ENCODE peak calls at places on chromosome 17, in nine cellular contexts. K, J, X, D, C, F, R, T and M are unnamed samples.

GRCh38 chr17:43389022-43389947 is 9.5 kb upstream of the ARL4D start:
- DNase-seq in K (peak), J (peak), X (peak), D (peak), C (peak), F (peak), R (peak), T (peak), M (peak)

GRCh38 chr17:81640011-81640410 is 3.0 kb downstream of the TSPAN10 start:
- DNase-seq in K (no peak), J (no peak), X (no peak), D (no peak), C (no peak), F (no peak), R (no peak), T (no peak), M (no peak)

GRCh38 chr17:21377821-21378396 is 1.8 kb downstream of the KCNJ12 start:
- DNase-seq in K (no peak), J (no peak), X (no peak), D (peak), C (no peak), F (no peak), R (no peak), T (no peak), M (no peak)

GRCh38 chr17:40329981-40330794 is 21.2 kb downstream of the RARA start:
- DNase-seq in K (no peak), J (peak), X (no peak), D (no peak), C (no peak), F (no peak), R (peak), T (no peak), M (peak)

GRCh38 chr17:65942592-65942991 is 249.3 kb downstream of the CEP112 start:
- DNase-seq in K (no peak), J (no peak), X (no peak), D (no peak), C (no peak), F (no peak), R (no peak), T (no peak), M (no peak)

GRCh38 chr17:71855000-71855399 is 265.8 kb upstream of the SOX9 start:
- DNase-seq in K (no peak), J (no peak), X (no peak), D (no peak), C (no peak), F (no peak), R (no peak), T (no peak), M (no peak)

GRCh38 chr17:81193051-81193410 is 27.0 kb upstream of the AATK start:
- DNase-seq in K (peak), J (no peak), X (no peak), D (no peak), C (no peak), F (no peak), R (no peak), T (no peak), M (no peak)

GRCh38 chr17:79413591-79413990 is 197.3 kb downstream of the RBFOX3 start:
- DNase-seq in K (no peak), J (no peak), X (no peak), D (no peak), C (no peak), F (no peak), R (no peak), T (no peak), M (no peak)

GRCh38 chr17:55340726-55341125 is 76.0 kb downstream of the HLF start:
- DNase-seq in K (no peak), J (no peak), X (no peak), D (no peak), C (no peak), F (no peak), R (no peak), T (no peak), M (no peak)

GRCh38 chr17:80221401-80221800 is 1.2 kb downstream of the SLC26A11 start:
- DNase-seq in K (no peak), J (no peak), X (no peak), D (no peak), C (no peak), F (no peak), R (no peak), T (no peak), M (no peak)

GRCh38 chr17:2954898-2955445 is 108.4 kb downstream of the OR1D5 start:
- DNase-seq in K (peak), J (no peak), X (peak), D (no peak), C (no peak), F (peak), R (no peak), T (no peak), M (no peak)

GRCh38 chr17:69268442-69269068 is 39.9 kb upstream of the ABCA10 start:
- DNase-seq in K (no peak), J (no peak), X (peak), D (no peak), C (no peak), F (no peak), R (no peak), T (no peak), M (no peak)

GRCh38 chr17:57521606-57522435 is 223.3 kb downstream of the CCDC182 start:
- DNase-seq in K (no peak), J (no peak), X (no peak), D (no peak), C (no peak), F (no peak), R (no peak), T (no peak), M (no peak)

GRCh38 chr17:66255112-66255511 is 25.9 kb upstream of the APOH start:
- DNase-seq in K (peak), J (no peak), X (peak), D (no peak), C (peak), F (peak), R (no peak), T (peak), M (peak)

GRCh38 chr17:81867123-81867951 is 3.8 kb downstream of the ARHGDIA start:
- DNase-seq in K (no peak), J (no peak), X (peak), D (no peak), C (no peak), F (no peak), R (no peak), T (peak), M (peak)

GRCh38 chr17:80246726-80247125 is 13.9 kb upstream of the RNF213 start:
- DNase-seq in K (no peak), J (peak), X (no peak), D (no peak), C (no peak), F (no peak), R (no peak), T (no peak), M (no peak)

GRCh38 chr17:64004218-64004770 is 6.1 kb downstream of the PRR29 start:
- DNase-seq in K (no peak), J (no peak), X (no peak), D (no peak), C (no peak), F (no peak), R (no peak), T (peak), M (no peak)

GRCh38 chr17:32588982-32589381 is 102.2 kb downstream of the CDK5R1 start:
- DNase-seq in K (no peak), J (no peak), X (no peak), D (no peak), C (no peak), F (peak), R (no peak), T (no peak), M (no peak)

GRCh38 chr17:32475258-32475657 is 11.5 kb upstream of the CDK5R1 start:
- DNase-seq in K (no peak), J (no peak), X (no peak), D (no peak), C (no peak), F (no peak), R (no peak), T (no peak), M (no peak)

GRCh38 chr17:82370471-82371332 is 863 bp upstream of the UTS2R start:
- DNase-seq in K (no peak), J (peak), X (peak), D (no peak), C (peak), F (no peak), R (no peak), T (no peak), M (peak)

GRCh38 chr17:76272541-76273434 is 7.6 kb downstream of the UBALD2 start:
- DNase-seq in K (peak), J (peak), X (no peak), D (no peak), C (peak), F (no peak), R (no peak), T (no peak), M (peak)

GRCh38 chr17:2068101-2068518 is 13.2 kb downstream of the HIC1 start:
- DNase-seq in K (no peak), J (no peak), X (peak), D (no peak), C (no peak), F (no peak), R (no peak), T (no peak), M (no peak)

GRCh38 chr17:82237746-82238561 is 9.1 kb downstream of the SLC16A3 start:
- DNase-seq in K (no peak), J (peak), X (no peak), D (no peak), C (no peak), F (no peak), R (peak), T (no peak), M (no peak)

GRCh38 chr17:17921192-17922082 is 50.8 kb downstream of the TOM1L2 start:
- DNase-seq in K (no peak), J (no peak), X (peak), D (no peak), C (no peak), F (peak), R (peak), T (no peak), M (no peak)

GRCh38 chr17:9219631-9220415 is 198.5 kb downstream of the NTN1 start:
- DNase-seq in K (no peak), J (no peak), X (no peak), D (no peak), C (no peak), F (no peak), R (peak), T (no peak), M (no peak)

GRCh38 chr17:67950945-67951344 is 45.3 kb downstream of the C17orf58 start:
- DNase-seq in K (no peak), J (no peak), X (no peak), D (no peak), C (no peak), F (no peak), R (no peak), T (no peak), M (no peak)

GRCh38 chr17:55612691-55613141 is 101.5 kb upstream of the SMIM36 start:
- DNase-seq in K (no peak), J (no peak), X (peak), D (no peak), C (no peak), F (no peak), R (no peak), T (no peak), M (no peak)

GRCh38 chr17:35804658-35805192 is 4.6 kb upstream of the TAF15 start:
- DNase-seq in K (peak), J (no peak), X (peak), D (no peak), C (peak), F (peak), R (no peak), T (peak), M (peak)

GRCh38 chr17:81429353-81429774 is 34.1 kb downstream of the BAHCC1 start:
- DNase-seq in K (no peak), J (peak), X (peak), D (no peak), C (no peak), F (no peak), R (peak), T (peak), M (no peak)

GRCh38 chr17:78717431-78717980 is 64.6 kb downstream of the CYTH1 start:
- DNase-seq in K (no peak), J (no peak), X (peak), D (no peak), C (no peak), F (no peak), R (no peak), T (no peak), M (no peak)

DNA sequence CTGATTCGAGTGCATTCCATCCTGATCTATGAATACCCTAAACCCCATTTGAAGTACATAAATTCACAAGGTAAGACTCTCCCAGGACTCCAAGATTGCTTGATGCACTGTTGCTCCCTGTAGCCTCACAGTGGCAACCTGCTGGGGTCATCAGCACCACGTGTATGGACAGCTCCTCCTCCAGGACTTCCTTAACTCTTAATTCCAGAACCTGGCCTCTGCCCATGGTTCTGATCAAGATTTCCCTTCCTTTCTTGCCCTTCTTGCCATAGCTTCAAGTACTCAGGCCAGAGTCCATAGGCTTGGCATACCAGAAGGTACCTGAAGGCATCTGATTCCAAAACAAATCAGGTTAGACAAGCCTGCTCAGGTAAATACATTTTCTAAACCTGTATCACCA is 34.0 kb upstream of the NLK start:
- DNase-seq in K (no peak), J (no peak), X (peak), D (peak), C (no peak), F (peak), R (peak), T (peak), M (peak)
- TF ChIP-seq CTCF in K (no peak), J (no peak), X (no peak), D (no peak), C (no peak), F (no peak), R (no peak), T (no peak), M (no peak)

GRCh38 chr17:48163809-48164208 is 56.2 kb downstream of the SNX11 start:
- DNase-seq in K (no peak), J (no peak), X (no peak), D (no peak), C (no peak), F (no peak), R (no peak), T (no peak), M (no peak)
- TF ChIP-seq CTCF in K (no peak), J (no peak), X (peak), D (peak), C (no peak), F (peak), R (no peak), T (no peak), M (no peak)

DNA sequence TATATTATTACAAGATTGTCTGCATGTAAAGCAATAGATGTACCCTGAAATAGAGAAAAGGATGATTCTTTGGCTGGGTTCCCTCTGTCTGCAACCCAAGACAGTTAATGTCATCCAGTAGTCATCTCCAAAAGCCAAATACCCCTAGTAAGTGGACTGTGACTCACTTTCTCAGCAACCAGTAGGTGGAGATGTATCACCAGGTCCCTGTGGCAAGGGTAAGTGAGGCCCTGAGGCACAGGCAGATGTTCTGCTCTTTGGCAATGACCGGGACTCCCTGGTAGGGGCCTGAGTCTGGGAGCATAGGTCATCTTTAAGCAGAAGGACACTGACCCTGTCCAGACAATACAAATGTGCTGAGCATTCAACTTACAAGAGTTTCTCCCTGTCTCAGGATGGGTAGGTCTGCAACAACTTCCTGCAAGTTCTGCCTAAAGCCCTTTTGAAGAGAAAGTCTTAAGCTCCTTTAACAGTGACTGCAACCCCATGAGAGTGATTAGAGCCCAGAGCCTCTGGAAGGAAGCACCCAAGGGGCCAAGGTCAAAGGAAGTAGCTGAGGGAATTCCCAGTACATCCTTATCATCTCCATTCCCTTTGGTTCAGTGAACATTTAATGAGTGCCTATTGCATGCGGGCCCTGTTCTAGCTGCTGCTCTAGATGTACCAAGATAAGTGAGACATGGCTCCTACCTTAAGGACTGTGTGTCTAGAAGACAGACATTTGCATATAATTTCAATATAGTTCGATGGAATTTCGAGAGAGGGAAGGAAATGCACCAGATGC is 31.9 kb downstream of the PMP22 start:
- DNase-seq in K (no peak), J (no peak), X (peak), D (no peak), C (no peak), F (no peak), R (peak), T (no peak), M (peak)
- TF ChIP-seq CTCF in K (no peak), J (no peak), X (peak), D (no peak), C (no peak), F (peak), R (peak), T (no peak), M (peak)

GRCh38 chr17:34025179-34025551 is 229.9 kb upstream of the CCL2 start:
- DNase-seq in K (no peak), J (no peak), X (no peak), D (no peak), C (no peak), F (no peak), R (no peak), T (no peak), M (no peak)
- TF ChIP-seq CTCF in K (no peak), J (no peak), X (no peak), D (no peak), C (no peak), F (no peak), R (no peak), T (no peak), M (no peak)

DNA sequence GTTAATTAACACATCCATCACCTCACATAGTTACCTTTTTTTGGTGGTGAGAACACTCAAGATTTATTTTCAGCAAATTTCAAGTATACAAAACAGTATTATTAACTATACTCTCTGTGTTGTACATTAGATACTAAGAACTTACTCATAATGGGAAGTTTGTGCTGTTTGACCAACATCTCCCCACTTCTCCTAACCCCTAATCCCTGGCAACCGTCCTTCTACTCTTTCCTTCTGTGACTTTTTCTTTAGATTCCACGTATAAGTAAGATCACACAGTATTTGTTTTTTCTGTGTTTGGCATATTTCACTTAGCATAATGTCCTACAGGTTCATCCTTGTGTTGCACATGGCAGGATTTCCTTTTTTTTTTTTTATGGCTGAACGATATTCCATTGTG is 18.9 kb downstream of the PPM1D start:
- DNase-seq in K (no peak), J (no peak), X (no peak), D (no peak), C (no peak), F (no peak), R (no peak), T (no peak), M (no peak)
- TF ChIP-seq CTCF in K (no peak), J (no peak), X (no peak), D (no peak), C (no peak), F (no peak), R (no peak), T (no peak), M (no peak)